ENCODE peak calls at places on chromosomes 5 and 9, in five cellular contexts. G is amniotic stem cell; E is CD4-positive, alpha-beta memory T cell; X is fibroblast of mammary gland; K is fibroblast of pulmonary artery. V is an unnamed sample.

GRCh38 chr9:131747352-131747751 is 7.5 kb upstream of the RAPGEF1 start:
- DNase-seq in X (peak), G (no peak), E (no peak), K (peak), V (no peak)

GRCh38 chr5:43044181-43044914 is 4.2 kb upstream of the ANXA2R start:
- DNase-seq in E (no peak), X (peak), K (peak), G (no peak), V (no peak)

GRCh38 chr5:125276121-125276520 is 529.7 kb upstream of the ZNF608 start:
- DNase-seq in X (no peak), G (no peak), K (no peak), E (no peak), V (no peak)

GRCh38 chr9:96057155-96057554 is 181.7 kb downstream of the ERCC6L2 start:
- DNase-seq in E (no peak), G (no peak), K (no peak), X (peak), V (no peak)

GRCh38 chr9:127977877-127978647 is 2.7 kb downstream of the EEIG1 start:
- DNase-seq in K (peak), G (peak), E (no peak), X (peak), V (peak)

GRCh38 chr9:119559056-119559455 is 189.8 kb upstream of the BRINP1 start:
- DNase-seq in X (no peak), K (no peak), E (no peak), G (no peak), V (no peak)

GRCh38 chr9:105050296-105050695 is 122.3 kb upstream of the ABCA1 start:
- DNase-seq in X (peak), G (no peak), E (no peak), K (no peak), V (no peak)

GRCh38 chr9:34501889-34502425 is 20.8 kb downstream of the ENHO start:
- DNase-seq in E (no peak), K (peak), G (no peak), X (peak), V (peak)

GRCh38 chr9:20729545-20729944 is 45.5 kb downstream of the FOCAD start:
- DNase-seq in E (no peak), X (no peak), G (no peak), K (peak), V (no peak)

GRCh38 chr9:133932633-133933032 is 59.5 kb downstream of the VAV2 start:
- DNase-seq in X (no peak), E (no peak), G (no peak), K (no peak), V (no peak)

GRCh38 chr9:82183181-82183860 is 194.7 kb downstream of the SPATA31D1 start:
- DNase-seq in E (no peak), G (no peak), K (no peak), X (no peak), V (no peak)

GRCh38 chr9:124306098-124306735 is 48.5 kb downstream of the NEK6 start:
- DNase-seq in X (peak), E (no peak), G (peak), K (peak), V (no peak)

GRCh38 chr9:129567842-129568559 is 52.9 kb downstream of the C9orf50 start:
- DNase-seq in K (peak), E (no peak), G (no peak), X (peak), V (peak)

GRCh38 chr9:101437806-101438232 is 2.2 kb upstream of the ALDOB start:
- DNase-seq in G (no peak), E (no peak), X (peak), K (no peak), V (peak)

GRCh38 chr5:151772868-151773561 is 1.3 kb downstream of the G3BP1 start:
- DNase-seq in X (peak), E (peak), K (peak), G (no peak), V (no peak)

GRCh38 chr9:86176468-86176867 is 77.1 kb upstream of the GOLM1 start:
- DNase-seq in X (no peak), K (no peak), G (no peak), E (no peak), V (no peak)

GRCh38 chr5:168713051-168713450 is 133.9 kb upstream of the PANK3 start:
- DNase-seq in E (no peak), X (no peak), K (no peak), G (no peak), V (no peak)

GRCh38 chr9:81477669-81478068 is 211.7 kb downstream of the TLE1 start:
- DNase-seq in G (no peak), E (no peak), K (no peak), X (peak), V (no peak)

GRCh38 chr9:99253134-99253533 is 31.1 kb downstream of the SEC61B start:
- DNase-seq in K (no peak), X (no peak), E (no peak), G (no peak), V (no peak)

GRCh38 chr9:20640331-20641187 is 18.3 kb upstream of the MLLT3 start:
- DNase-seq in X (peak), E (peak), K (peak), G (no peak), V (peak)

GRCh38 chr9:88302579-88303324 is 85.5 kb upstream of the SPIN1 start:
- DNase-seq in K (no peak), X (no peak), E (no peak), G (no peak), V (no peak)

GRCh38 chr9:119588874-119589560 is 219.8 kb upstream of the BRINP1 start:
- DNase-seq in X (no peak), E (no peak), K (no peak), G (no peak), V (no peak)

GRCh38 chr9:72383978-72384709 is 19.1 kb upstream of the ZFAND5 start:
- DNase-seq in X (peak), G (peak), K (peak), E (no peak), V (no peak)

GRCh38 chr9:100277166-100277979 is 75.4 kb downstream of the TEX10 start:
- DNase-seq in K (peak), E (no peak), X (peak), G (no peak), V (no peak)

GRCh38 chr5:114018178-114018577 is 343.7 kb upstream of the KCNN2 start:
- DNase-seq in K (no peak), X (no peak), E (no peak), G (no peak), V (no peak)

GRCh38 chr5:180831139-180832080 is 28.8 kb upstream of the MGAT1 start:
- DNase-seq in E (peak), K (peak), G (peak), X (peak), V (peak)

GRCh38 chr5:31651241-31651640 is 12.3 kb downstream of the PDZD2 start:
- DNase-seq in K (no peak), X (no peak), G (no peak), E (no peak), V (no peak)

GRCh38 chr5:142611154-142611553 is 74.7 kb downstream of the FGF1 start:
- DNase-seq in E (peak), X (peak), G (peak), K (peak), V (peak)

GRCh38 chr5:144333336-144333920 is 162.8 kb downstream of the KCTD16 start:
- DNase-seq in X (no peak), G (no peak), K (no peak), E (no peak), V (no peak)

GRCh38 chr5:127887282-127887681 is 184.1 kb downstream of the CCDC192 start:
- DNase-seq in G (no peak), E (no peak), K (peak), X (peak), V (no peak)

GRCh38 chr9:112751059-112751795 is 667 bp downstream of the SNX30 start:
- DNase-seq in X (peak), K (peak), E (peak), G (no peak), V (peak)

GRCh38 chr5:74895906-74896305 is 29.7 kb upstream of the FAM169A start:
- DNase-seq in E (no peak), G (no peak), K (peak), X (peak), V (peak)

GRCh38 chr9:99635032-99635431 is 186.7 kb upstream of the NR4A3 start:
- DNase-seq in E (no peak), G (no peak), X (no peak), K (no peak), V (no peak)

GRCh38 chr5:111975133-111975532 is 218.1 kb upstream of the NREP start:
- DNase-seq in G (no peak), E (no peak), K (no peak), X (peak), V (no peak)

GRCh38 chr9:38048319-38048969 is 20.6 kb downstream of the SHB start:
- DNase-seq in E (no peak), K (peak), X (peak), G (no peak), V (no peak)

GRCh38 chr5:149445343-149445738 is 66.2 kb upstream of the IL17B start:
- DNase-seq in X (no peak), K (no peak), E (no peak), G (no peak), V (no peak)

GRCh38 chr9:121764371-121764730 is 112.9 kb downstream of the DAB2IP start:
- DNase-seq in E (no peak), X (no peak), K (no peak), G (no peak), V (no peak)

GRCh38 chr9:99921875-99922710 is 15.6 kb downstream of the STX17 start:
- DNase-seq in X (no peak), K (no peak), G (no peak), E (no peak), V (no peak)

V was measured in mucosa of gallbladder.